ENCODE peak calls at places on chromosomes 6 and 20, in six cellular contexts. O is choroid plexus epithelial cell; M is psoas muscle; G is bronchial epithelial cell; P is heart right ventricle; C is naive thymus-derived CD4-positive, alpha-beta T cell. H is an unnamed sample.
A peak's percentile ranks its signal among the peaks of the same experiment; 100 is the strongest.

GRCh38 chr6:123519191-123519510 is 117.6 kb downstream of the TRDN start:
- DNase-seq in O (no peak), M (peak; percentile 92), G (no peak), P (peak; percentile 78), C (no peak), H (no peak)

GRCh38 chr20:23049201-23049932 is at the start of gene THBD:
- DNase-seq in O (peak; percentile 45), M (peak; percentile 93), G (peak; percentile 82), P (peak; percentile 82), C (no peak), H (no peak)

GRCh38 chr6:133623065-133623464 is 265.8 kb upstream of the TCF21 start:
- DNase-seq in O (peak; percentile 88), M (no peak), G (peak; percentile 26), P (no peak), C (no peak), H (no peak)

GRCh38 chr6:100803264-100803663 is 77.9 kb downstream of the ASCC3 start:
- DNase-seq in O (no peak), M (no peak), G (no peak), P (no peak), C (no peak), H (no peak)

GRCh38 chr20:21109144-21109543 is 3.0 kb upstream of the LINC00237 start:
- DNase-seq in O (no peak), M (no peak), G (no peak), P (no peak), C (no peak), H (no peak)

GRCh38 chr20:53930651-53931504 is 139.5 kb downstream of the BCAS1 start:
- DNase-seq in O (no peak), M (no peak), G (peak; percentile 90), P (no peak), C (no peak), H (no peak)

GRCh38 chr6:129370268-129370916 is 339.6 kb downstream of the ARHGAP18 start:
- DNase-seq in O (peak; percentile 75), M (no peak), G (peak; percentile 41), P (no peak), C (peak; percentile 28), H (peak; percentile 23)

GRCh38 chr20:25248501-25249172 is 752 bp downstream of the PYGB start:
- DNase-seq in O (peak; percentile 47), M (no peak), G (no peak), P (peak; percentile 51), C (peak; percentile 22), H (no peak)

GRCh38 chr6:154882107-154882506 is 113.0 kb upstream of the TIAM2 start:
- DNase-seq in O (no peak), M (no peak), G (peak; percentile 95), P (no peak), C (no peak), H (no peak)

GRCh38 chr20:4848041-4848440 is 126.3 kb downstream of the PRND start:
- DNase-seq in O (no peak), M (no peak), G (no peak), P (no peak), C (no peak), H (no peak)

GRCh38 chr20:39268566-39268965 is 306.4 kb downstream of the DHX35 start:
- DNase-seq in O (no peak), M (no peak), G (no peak), P (no peak), C (no peak), H (no peak)

GRCh38 chr20:50574108-50574507 is 63.9 kb downstream of the PTPN1 start:
- DNase-seq in O (no peak), M (no peak), G (no peak), P (no peak), C (no peak), H (no peak)

GRCh38 chr6:50025258-50025657 is 3.5 kb upstream of the DEFB110 start:
- DNase-seq in O (no peak), M (no peak), G (peak; percentile 6), P (no peak), C (no peak), H (no peak)

GRCh38 chr6:40376113-40376650 is 211.0 kb downstream of the LRFN2 start:
- DNase-seq in O (no peak), M (no peak), G (peak; percentile 47), P (no peak), C (no peak), H (no peak)

GRCh38 chr20:32325706-32326506 is 32.2 kb upstream of the ASXL1 start:
- DNase-seq in O (peak; percentile 72), M (no peak), G (peak; percentile 93), P (no peak), C (no peak), H (no peak)

GRCh38 chr6:92762414-92763374 is 656.7 kb downstream of the EPHA7 start:
- DNase-seq in O (no peak), M (no peak), G (peak; percentile 89), P (no peak), C (no peak), H (no peak)

GRCh38 chr6:155088856-155089255 is 93.7 kb downstream of the TIAM2 start:
- DNase-seq in O (no peak), M (no peak), G (no peak), P (no peak), C (no peak), H (no peak)

GRCh38 chr6:32558426-32559057 is 28.5 kb upstream of the HLA-DRB5 start:
- DNase-seq in O (no peak), M (no peak), G (no peak), P (no peak), C (no peak), H (no peak)

GRCh38 chr20:61123751-61124368 is 128.2 kb upstream of the CDH4 start:
- DNase-seq in O (no peak), M (no peak), G (no peak), P (no peak), C (no peak), H (no peak)

GRCh38 chr6:157224178-157224956 is 99.0 kb downstream of the TMEM242 start:
- DNase-seq in O (no peak), M (no peak), G (no peak), P (no peak), C (no peak), H (no peak)

GRCh38 chr6:26003102-26003694 is 40.6 kb downstream of the TRIM38 start:
- DNase-seq in O (peak; percentile 72), M (peak; percentile 57), G (peak; percentile 63), P (peak; percentile 17), C (no peak), H (no peak)

GRCh38 chr20:48295445-48295903 is 510.2 kb upstream of the SULF2 start:
- DNase-seq in O (peak; percentile 96), M (no peak), G (peak; percentile 88), P (no peak), C (no peak), H (no peak)

GRCh38 chr6:81362246-81362645 is 390.2 kb downstream of the TENT5A start:
- DNase-seq in O (peak; percentile 55), M (no peak), G (peak; percentile 2), P (no peak), C (no peak), H (no peak)

GRCh38 chr20:60269571-60270162 is 311.4 kb downstream of the CDH26 start:
- DNase-seq in O (no peak), M (no peak), G (no peak), P (no peak), C (no peak), H (no peak)

GRCh38 chr6:41713161-41713649 is 22.2 kb downstream of the TFEB start:
- DNase-seq in O (no peak), M (peak; percentile 79), G (peak; percentile 90), P (peak; percentile 70), C (no peak), H (no peak)

GRCh38 chr20:63648190-63648589 is 5.0 kb downstream of the STMN3 start:
- DNase-seq in O (no peak), M (no peak), G (no peak), P (no peak), C (no peak), H (no peak)

GRCh38 chr20:63642518-63643247 is 10.5 kb downstream of the STMN3 start:
- DNase-seq in O (no peak), M (peak; percentile 65), G (no peak), P (no peak), C (no peak), H (no peak)

GRCh38 chr20:63643499-63643898 is 9.7 kb downstream of the STMN3 start:
- DNase-seq in O (no peak), M (no peak), G (no peak), P (no peak), C (no peak), H (no peak)

GRCh38 chr20:63643966-63644365 is 9.3 kb downstream of the STMN3 start:
- DNase-seq in O (no peak), M (no peak), G (no peak), P (no peak), C (no peak), H (no peak)

GRCh38 chr20:63645218-63645617 is 8.0 kb downstream of the STMN3 start:
- DNase-seq in O (no peak), M (no peak), G (no peak), P (no peak), C (no peak), H (no peak)
- H3K4me3 ChIP-seq in O (no peak overlapping the region), M (no peak overlapping the region), G (no peak overlapping the region), P (no peak overlapping the region), C (no peak overlapping the region), H (no peak overlapping the region)

DNA sequence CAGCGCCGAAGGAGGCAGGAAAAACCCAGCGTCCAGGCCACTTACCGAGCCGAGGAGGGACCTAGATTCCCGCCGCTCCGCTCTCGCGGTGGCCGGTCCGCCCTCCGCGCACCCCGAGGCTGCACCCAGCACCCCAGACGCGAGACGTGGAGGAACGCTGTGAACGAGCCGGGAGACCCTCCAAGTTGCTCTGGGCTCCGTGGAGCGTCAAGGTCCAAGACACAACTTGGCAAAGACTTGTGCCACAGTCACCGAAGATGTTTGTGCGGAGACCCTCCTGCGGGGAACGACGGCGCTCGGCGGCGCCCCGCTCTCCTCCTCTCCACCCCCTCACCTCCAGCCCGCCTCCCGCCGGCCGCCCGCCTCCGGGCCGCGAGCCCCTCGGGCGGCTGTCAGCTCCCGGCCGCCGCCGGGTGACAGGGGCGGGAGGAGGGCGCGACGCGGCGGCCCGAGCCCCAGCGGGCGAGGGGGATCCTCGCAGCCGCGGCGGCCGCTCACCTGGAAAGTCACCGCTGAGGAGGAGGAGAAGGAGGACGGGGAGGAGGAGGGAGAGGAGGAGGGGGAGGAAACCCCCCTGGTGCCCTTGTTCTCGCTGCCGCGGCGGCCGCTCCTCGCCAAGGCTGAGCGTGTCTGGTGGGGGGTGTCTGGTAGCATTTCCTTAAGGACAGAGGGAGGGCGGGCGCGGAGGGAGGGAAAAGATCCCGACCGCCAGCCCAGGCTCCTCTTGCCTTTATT is 637 bp upstream of the HIVEP2 start:
- DNase-seq in O (no peak), M (peak; percentile 83), G (peak; percentile 34), P (peak; percentile 64), C (peak; percentile 71), H (no peak)
- H3K4me3 ChIP-seq in O (peak overlapping the region; percentile 96), M (peak overlapping the region; percentile 94), G (peak overlapping the region; percentile 99), P (peak overlapping the region; percentile 91), C (peak overlapping the region; percentile 92), H (peak overlapping the region; percentile 88)

GRCh38 chr6:28695671-28696537 is 170.2 kb downstream of the GPX5 start:
- DNase-seq in O (no peak), M (no peak), G (peak; percentile 36), P (no peak), C (no peak), H (no peak)

GRCh38 chr6:28693751-28694443 is 168.2 kb downstream of the GPX5 start:
- DNase-seq in O (no peak), M (no peak), G (no peak), P (no peak), C (no peak), H (no peak)

GRCh38 chr6:28693033-28693750 is 167.5 kb downstream of the GPX5 start:
- DNase-seq in O (peak; percentile 38), M (no peak), G (no peak), P (no peak), C (no peak), H (no peak)
- H3K4me3 ChIP-seq in O (peak overlapping the region; percentile 20), M (no peak overlapping the region), G (no peak overlapping the region), P (no peak overlapping the region), C (no peak overlapping the region), H (no peak overlapping the region)

GRCh38 chr20:63214514-63214913 is 1.4 kb downstream of the YTHDF1 start:
- DNase-seq in O (no peak), M (no peak), G (no peak), P (no peak), C (no peak), H (no peak)
- H3K4me3 ChIP-seq in O (peak overlapping the region; percentile 77), M (peak overlapping the region; percentile 96), G (no peak overlapping the region), P (peak overlapping the region; percentile 90), C (no peak overlapping the region), H (peak overlapping the region; percentile 84)